ENCODE peak calls at places on chromosomes 5 and 9, in five cellular contexts. One of them, this sample, is unnamed.

GRCh38 chr9:37364751-37365360 is 57.6 kb upstream of the GRHPR start:
- DNase-seq in tibial artery: no peak
- DNase-seq in non-pigmented ciliary epithelial cell: no peak
- DNase-seq in B cell: no peak
- DNase-seq in Daoy: no peak
- DNase-seq in this sample: no peak

GRCh38 chr9:5389109-5389732 is 48.5 kb downstream of the PLGRKT start:
- DNase-seq in B cell: no peak
- DNase-seq in non-pigmented ciliary epithelial cell: peak; percentile 90
- DNase-seq in Daoy: peak; percentile 88
- DNase-seq in tibial artery: no peak
- DNase-seq in this sample: no peak

GRCh38 chr9:121192518-121192917 is 9.2 kb downstream of the RAB14 start:
- DNase-seq in Daoy: no peak
- DNase-seq in tibial artery: no peak
- DNase-seq in non-pigmented ciliary epithelial cell: no peak
- DNase-seq in B cell: no peak
- DNase-seq in this sample: no peak

GRCh38 chr5:136776022-136776927 is 410.9 kb upstream of the TRPC7 start:
- DNase-seq in tibial artery: no peak
- DNase-seq in non-pigmented ciliary epithelial cell: no peak
- DNase-seq in B cell: no peak
- DNase-seq in Daoy: no peak
- DNase-seq in this sample: no peak

GRCh38 chr5:153562189-153562588 is 71.7 kb downstream of the GRIA1 start:
- DNase-seq in B cell: no peak
- DNase-seq in tibial artery: no peak
- DNase-seq in non-pigmented ciliary epithelial cell: no peak
- DNase-seq in Daoy: no peak
- DNase-seq in this sample: no peak

GRCh38 chr5:179802950-179803562 is 3.6 kb downstream of the MGAT4B start:
- DNase-seq in tibial artery: no peak
- DNase-seq in non-pigmented ciliary epithelial cell: no peak
- DNase-seq in Daoy: no peak
- DNase-seq in B cell: no peak
- DNase-seq in this sample: peak; percentile 65

GRCh38 chr5:168234133-168234532 is 57.3 kb upstream of the WWC1 start:
- DNase-seq in tibial artery: no peak
- DNase-seq in non-pigmented ciliary epithelial cell: no peak
- DNase-seq in B cell: no peak
- DNase-seq in Daoy: no peak
- DNase-seq in this sample: no peak

GRCh38 chr5:39055760-39056393 is 18.3 kb downstream of the RICTOR start:
- DNase-seq in Daoy: no peak
- DNase-seq in B cell: no peak
- DNase-seq in non-pigmented ciliary epithelial cell: no peak
- DNase-seq in tibial artery: no peak
- DNase-seq in this sample: no peak

GRCh38 chr5:34574976-34575467 is 81.1 kb upstream of the RAI14 start:
- DNase-seq in Daoy: no peak
- DNase-seq in tibial artery: no peak
- DNase-seq in non-pigmented ciliary epithelial cell: no peak
- DNase-seq in B cell: no peak
- DNase-seq in this sample: no peak

GRCh38 chr5:137304227-137304874 is 194.8 kb downstream of the SPOCK1 start:
- DNase-seq in non-pigmented ciliary epithelial cell: no peak
- DNase-seq in tibial artery: no peak
- DNase-seq in Daoy: no peak
- DNase-seq in B cell: no peak
- DNase-seq in this sample: no peak

GRCh38 chr5:83433891-83434290 is 37.7 kb upstream of the VCAN start:
- DNase-seq in tibial artery: no peak
- DNase-seq in non-pigmented ciliary epithelial cell: no peak
- DNase-seq in Daoy: no peak
- DNase-seq in B cell: no peak
- DNase-seq in this sample: no peak

GRCh38 chr5:156359452-156359851 is 32.5 kb downstream of the SGCD start:
- DNase-seq in tibial artery: no peak
- DNase-seq in non-pigmented ciliary epithelial cell: peak; percentile 5
- DNase-seq in Daoy: peak; percentile 3
- DNase-seq in B cell: no peak
- DNase-seq in this sample: no peak

GRCh38 chr5:80090884-80091166 is 55.7 kb downstream of the THBS4 start:
- DNase-seq in B cell: no peak
- DNase-seq in non-pigmented ciliary epithelial cell: no peak
- DNase-seq in tibial artery: no peak
- DNase-seq in Daoy: no peak
- DNase-seq in this sample: no peak